ENCODE peak calls at places on chromosomes 4 and X, in four cellular contexts. E, G, C and D are unnamed samples.

GRCh38 chr4:78185117-78185516 is 128.0 kb downstream of the FRAS1 start:
- DNase-seq in C (no peak), G (no peak), E (no peak), D (no peak)

GRCh38 chr4:189087981-189088380 is 852.7 kb upstream of the FRG1 start:
- DNase-seq in E (no peak), G (no peak), C (no peak), D (no peak)

GRCh38 chr4:157992038-157992706 is 180.7 kb downstream of the GASK1B start:
- DNase-seq in C (no peak), E (peak), G (peak), D (peak)

GRCh38 chr4:115090483-115091075 is 22.8 kb downstream of the NDST4 start:
- DNase-seq in E (peak), G (no peak), C (no peak), D (peak)

GRCh38 chrX:154025230-154025629 is 5.5 kb upstream of the IRAK1 start:
- DNase-seq in G (no peak), E (no peak), C (no peak), D (peak)

GRCh38 chrX:150182176-150182575 is 180.9 kb upstream of the MAMLD1 start:
- DNase-seq in E (no peak), C (no peak), G (no peak), D (no peak)

GRCh38 chrX:17798921-17799320 is 61.6 kb downstream of the SCML1 start:
- DNase-seq in E (no peak), C (no peak), G (no peak), D (no peak)

GRCh38 chrX:97238632-97239031 is 354.9 kb downstream of the RPA4 start:
- DNase-seq in G (no peak), E (peak), C (no peak), D (no peak)

GRCh38 chrX:39059866-39060265 is 258.6 kb downstream of the MID1IP1 start:
- DNase-seq in G (no peak), E (no peak), C (no peak), D (no peak)

GRCh38 chrX:24025741-24026402 is 1.1 kb downstream of the KLHL15 start:
- DNase-seq in E (peak), C (no peak), G (peak), D (no peak)

GRCh38 chrX:22366166-22366702 is 93.5 kb downstream of the CBLL2 start:
- DNase-seq in G (no peak), C (no peak), E (peak), D (no peak)

GRCh38 chr4:15400911-15401671 is 26.7 kb upstream of the C1QTNF7 start:
- DNase-seq in G (no peak), C (no peak), E (peak), D (no peak)

GRCh38 chrX:37871626-37872302 is 24.4 kb upstream of the DYNLT3 start:
- DNase-seq in E (peak), G (no peak), C (no peak), D (no peak)

GRCh38 chr4:15753786-15754185 is 24.3 kb upstream of the CD38 start:
- DNase-seq in G (peak), E (peak), C (no peak), D (no peak)

GRCh38 chrX:154603438-154604430 is 15.3 kb downstream of the CTAG1B start:
- DNase-seq in E (peak), G (no peak), C (no peak), D (no peak)

GRCh38 chrX:9133426-9133825 is 99.5 kb upstream of the FAM9B start:
- DNase-seq in C (no peak), G (no peak), E (peak), D (no peak)

GRCh38 chrX:31271615-31272471 is 200.0 kb upstream of the FTHL17 start:
- DNase-seq in E (no peak), G (no peak), C (no peak), D (no peak)

GRCh38 chr4:133621628-133622027 is 472.5 kb downstream of the PCDH10 start:
- DNase-seq in E (no peak), G (no peak), C (no peak), D (no peak)

GRCh38 chr4:110636231-110636676 is 13.4 kb upstream of the PITX2 start:
- DNase-seq in G (no peak), E (no peak), C (no peak), D (peak)

GRCh38 chrX:105210258-105210657 is 10.2 kb downstream of the TEX13A start:
- DNase-seq in E (no peak), G (no peak), C (no peak), D (no peak)

GRCh38 chrX:38941675-38942074 is 140.4 kb downstream of the MID1IP1 start:
- DNase-seq in G (no peak), C (no peak), E (peak), D (no peak)

GRCh38 chr4:80189581-80189955 is 7.7 kb upstream of the PRDM8 start:
- DNase-seq in C (no peak), G (no peak), E (no peak), D (no peak)

GRCh38 chr4:183349673-183350072 is 27.4 kb upstream of the CLDN24 start:
- DNase-seq in G (no peak), E (no peak), C (no peak), D (no peak)

GRCh38 chrX:52424658-52425057 is 55.8 kb downstream of the XAGE2 start:
- DNase-seq in E (peak), C (no peak), G (no peak), D (no peak)

GRCh38 chr4:145779319-145779801 is 99.4 kb downstream of the C4orf51 start:
- DNase-seq in C (no peak), E (no peak), G (no peak), D (no peak)

GRCh38 chr4:119550857-119551532 is 77.6 kb downstream of the PDE5A start:
- DNase-seq in E (peak), G (no peak), C (no peak), D (peak)

GRCh38 chr4:119721878-119722277 is 93.3 kb upstream of the PDE5A start:
- DNase-seq in G (no peak), E (no peak), C (no peak), D (no peak)

GRCh38 chrX:96770315-96770714 is 85.7 kb downstream of the DIAPH2 start:
- DNase-seq in G (no peak), C (no peak), E (peak), D (no peak)

GRCh38 chr4:186807809-186808634 is 84.4 kb upstream of the FAT1 start:
- DNase-seq in E (no peak), G (no peak), C (no peak), D (no peak)

GRCh38 chr4:156798438-156798837 is 173.2 kb downstream of the PDGFC start:
- DNase-seq in E (no peak), C (no peak), G (no peak), D (no peak)

GRCh38 chr4:53713767-53714166 is 122.5 kb upstream of the LNX1 start:
- DNase-seq in G (no peak), E (no peak), C (no peak), D (no peak)

GRCh38 chrX:41468647-41469323 is 21.6 kb downstream of the NYX start:
- DNase-seq in C (no peak), G (no peak), E (peak), D (no peak)

GRCh38 chr4:184460495-184461285 is 13.7 kb downstream of the IRF2 start:
- DNase-seq in C (no peak), E (no peak), G (no peak), D (no peak)

GRCh38 chr4:101140228-101140627 is 207.1 kb downstream of the PPP3CA start:
- DNase-seq in G (no peak), E (no peak), C (no peak), D (no peak)

GRCh38 chr4:159269956-159270355 is 167.1 kb downstream of the RAPGEF2 start:
- DNase-seq in C (no peak), E (no peak), G (no peak), D (no peak)

GRCh38 chr4:73329300-73329699 is 70.7 kb upstream of the ANKRD17 start:
- DNase-seq in C (no peak), G (no peak), E (no peak), D (no peak)

DNA sequence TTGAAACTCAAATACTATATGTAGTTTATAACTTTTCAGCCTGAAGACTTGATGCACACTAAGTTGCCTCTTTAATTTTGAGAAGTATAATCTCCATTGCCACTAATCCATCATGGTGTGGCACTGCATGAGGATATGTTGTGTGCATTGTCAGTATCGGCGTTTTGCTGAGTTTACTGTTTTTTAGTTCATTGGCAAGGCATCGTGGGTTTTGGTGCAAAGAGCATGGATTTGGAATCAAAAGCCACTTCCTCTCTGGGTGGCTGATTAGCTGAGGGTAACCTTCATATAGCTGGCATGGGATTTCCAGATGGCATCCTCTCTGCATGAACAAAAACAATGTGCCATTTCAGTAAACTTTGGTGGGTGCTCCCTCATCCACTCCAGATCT is 38.7 kb downstream of the FHL1 start:
- DNase-seq in G (no peak), E (no peak), C (no peak), D (no peak)
- H3K4me3 ChIP-seq in G (no peak), E (no peak), C (no peak), D (no peak)

DNA sequence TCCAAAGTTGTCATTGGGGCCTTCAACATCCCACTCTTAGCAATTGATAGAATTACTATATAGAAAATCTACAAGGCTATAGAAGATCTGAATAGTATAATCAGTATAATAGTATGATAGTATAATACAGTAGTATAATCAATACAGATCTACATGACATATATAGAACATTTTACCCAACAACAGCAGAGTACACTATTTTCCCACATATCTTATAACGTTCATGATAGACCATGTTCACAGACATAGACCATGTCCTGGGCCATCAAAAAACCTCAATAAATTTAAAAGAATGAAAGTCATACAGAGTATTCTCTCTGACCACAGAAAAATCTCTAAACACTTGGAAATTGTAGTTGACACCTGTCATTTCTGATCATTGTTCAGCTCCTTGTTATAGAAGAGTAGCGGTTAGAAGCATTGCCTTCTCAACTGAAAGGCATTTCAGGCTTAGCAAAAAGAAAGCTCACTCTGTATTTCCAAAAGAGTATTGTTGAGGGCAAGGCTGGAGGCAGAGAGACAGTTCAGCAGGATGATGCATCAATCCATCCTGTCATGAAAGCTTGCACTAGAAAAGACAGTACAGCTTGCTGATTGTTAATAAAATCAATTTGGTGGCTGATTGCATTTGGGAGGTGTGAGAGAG is 38.8 kb upstream of the ARMCX5 start:
- DNase-seq in G (no peak), E (no peak), C (no peak), D (no peak)
- H3K4me3 ChIP-seq in G (no peak), E (no peak), C (no peak), D (no peak)

GRCh38 chr4:167897116-167897515 is 195.2 kb upstream of the ANXA10 start:
- DNase-seq in C (no peak), E (peak), G (no peak), D (peak)
- H3K4me3 ChIP-seq in C (no peak), E (no peak), G (no peak), D (no peak)

GRCh38 chr4:85724801-85725548 is 250.0 kb downstream of the ARHGAP24 start:
- DNase-seq in C (no peak), E (peak), G (no peak), D (no peak)

GRCh38 chr4:85726555-85726954 is 251.6 kb downstream of the ARHGAP24 start:
- DNase-seq in E (no peak), C (no peak), G (no peak), D (no peak)

GRCh38 chr4:85722806-85723205 is 247.9 kb downstream of the ARHGAP24 start:
- DNase-seq in E (no peak), G (no peak), C (no peak), D (no peak)

GRCh38 chr4:85728471-85728870 is 253.5 kb downstream of the ARHGAP24 start:
- DNase-seq in C (no peak), E (no peak), G (no peak), D (no peak)

GRCh38 chr4:85725727-85726170 is 250.8 kb downstream of the ARHGAP24 start:
- DNase-seq in C (no peak), G (peak), E (peak), D (no peak)
- H3K4me3 ChIP-seq in C (no peak), G (no peak), E (no peak), D (no peak)

GRCh38 chr4:39363773-39364393 is 2.3 kb downstream of the RFC1 start:
- DNase-seq in C (no peak), G (no peak), E (no peak), D (no peak)

GRCh38 chr4:39365360-39365759 is 802 bp downstream of the RFC1 start:
- DNase-seq in E (no peak), G (no peak), C (no peak), D (no peak)

GRCh38 chr4:39365931-39366771 is at the start of gene RFC1:
- DNase-seq in E (peak), C (peak), G (peak), D (peak)

GRCh38 chr4:39369301-39369700 is 3.1 kb upstream of the RFC1 start:
- DNase-seq in G (no peak), C (no peak), E (no peak), D (no peak)

GRCh38 chr4:39367166-39367565 is 1.0 kb upstream of the RFC1 start:
- DNase-seq in C (no peak), G (no peak), E (no peak), D (no peak)
- H3K4me3 ChIP-seq in C (no peak), G (no peak), E (no peak), D (no peak)

DNA sequence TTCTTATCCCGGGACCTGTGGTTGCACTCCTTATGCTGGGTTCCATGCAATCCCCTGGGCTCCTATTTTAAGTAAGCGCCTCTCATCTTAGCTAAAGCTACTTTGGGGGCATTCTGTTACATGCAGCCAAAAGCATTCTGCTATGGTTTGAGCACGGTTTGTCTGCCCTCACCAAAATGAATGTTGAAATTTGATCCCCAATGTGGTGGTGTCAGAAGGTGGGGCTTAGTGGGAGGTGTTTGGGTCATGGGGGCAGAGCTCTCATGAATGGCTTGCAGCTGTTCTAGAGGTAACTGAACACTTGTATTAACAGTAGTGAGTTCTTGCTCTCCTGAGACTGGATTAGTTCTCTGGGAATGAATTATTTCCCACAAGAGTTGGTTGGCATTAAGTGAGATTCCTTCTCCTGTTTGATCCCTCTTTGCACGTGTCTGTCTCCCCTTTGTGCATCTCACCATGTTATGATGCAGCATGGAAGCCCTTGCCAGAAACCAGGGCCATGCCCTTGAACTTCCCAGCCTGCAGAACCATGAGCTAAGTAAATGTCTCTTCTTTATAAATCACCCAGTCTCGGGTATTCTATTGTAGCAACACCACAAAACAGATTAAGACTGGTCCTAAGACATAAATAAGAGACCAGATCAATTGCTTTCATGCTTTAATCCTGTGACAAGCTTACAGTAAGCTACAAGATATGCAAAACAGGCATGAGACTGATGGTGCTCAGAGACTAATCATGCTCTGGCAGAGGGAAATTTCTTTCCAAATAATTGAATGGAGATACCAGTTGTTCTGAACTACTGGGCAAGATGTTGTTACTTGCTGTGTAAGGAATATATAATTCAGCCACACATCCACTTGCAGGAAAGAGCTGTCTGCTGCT is 141.7 kb downstream of the TSPAN5 start:
- DNase-seq in E (peak), C (no peak), G (no peak), D (no peak)
- H3K4me3 ChIP-seq in E (no peak), C (no peak), G (no peak), D (no peak)

GRCh38 chr4:915595-915994 is 16.5 kb downstream of the GAK start:
- DNase-seq in E (peak), G (no peak), C (no peak), D (no peak)
- H3K4me3 ChIP-seq in E (no peak), G (no peak), C (no peak), D (no peak)

GRCh38 chr4:165361804-165362203 is 17.0 kb upstream of the CPE start:
- DNase-seq in E (no peak), C (no peak), G (no peak), D (no peak)
- H3K4me3 ChIP-seq in E (no peak), C (no peak), G (no peak), D (no peak)

GRCh38 chr4:1291996-1292702 is 2.5 kb downstream of the MAEA start:
- DNase-seq in E (no peak), G (no peak), C (peak), D (no peak)
- H3K4me3 ChIP-seq in E (no peak), G (no peak), C (no peak), D (no peak)